ENCODE peak calls at places on chromosomes 7 and 10, in ten cellular contexts. W is fibroblast of mammary gland, J is anterior cingulate cortex, H is globus pallidus, Z is glutamatergic neuron, K is tibial artery, F is posterior cingulate gyrus, D is GM12865, Y is amniotic stem cell, I is NCI-H510A treated with DMSO at 0.1 percent for 48 hours. U is an unnamed sample.

GRCh38 chr10:75187961-75188426 is 22.6 kb upstream of the VDAC2 start:
- DNase-seq in W (peak; percentile 74), J (no peak), H (peak; percentile 40), Z (peak; percentile 61), K (no peak), F (peak; percentile 37), D (peak; percentile 79), Y (no peak), I (peak; percentile 60), U (peak; percentile 63)

GRCh38 chr10:62651341-62651740 is 153.2 kb upstream of the ADO start:
- DNase-seq in W (peak; percentile 35), J (no peak), H (no peak), Z (no peak), K (no peak), F (no peak), D (no peak), Y (no peak), I (no peak), U (no peak)

GRCh38 chr10:67969875-67970274 is 85.4 kb downstream of the SIRT1 start:
- DNase-seq in W (no peak), J (no peak), H (no peak), Z (no peak), K (no peak), F (no peak), D (no peak), Y (no peak), I (no peak), U (no peak)

GRCh38 chr7:158772916-158773315 is 56.4 kb downstream of the ESYT2 start:
- DNase-seq in W (no peak), J (no peak), H (no peak), Z (no peak), K (no peak), F (no peak), D (no peak), Y (no peak), I (no peak), U (no peak)

GRCh38 chr10:114925675-114926204 is 12.3 kb upstream of the TRUB1 start:
- DNase-seq in W (peak; percentile 53), J (no peak), H (no peak), Z (peak; percentile 26), K (no peak), F (no peak), D (peak; percentile 44), Y (no peak), I (no peak), U (no peak)

GRCh38 chr7:156889089-156889488 is 3.9 kb downstream of the LMBR1 start:
- DNase-seq in W (peak; percentile 53), J (no peak), H (no peak), Z (no peak), K (no peak), F (no peak), D (no peak), Y (no peak), I (peak; percentile 61), U (no peak)

GRCh38 chr10:77351386-77351785 is 286.2 kb downstream of the KCNMA1 start:
- DNase-seq in W (peak; percentile 95), J (no peak), H (no peak), Z (no peak), K (no peak), F (no peak), D (no peak), Y (no peak), I (no peak), U (no peak)

GRCh38 chr7:47254081-47255006 is 327.6 kb downstream of the TNS3 start:
- DNase-seq in W (peak; percentile 48), J (peak; percentile 46), H (peak; percentile 25), Z (peak; percentile 86), K (peak; percentile 80), F (peak; percentile 64), D (peak; percentile 66), Y (peak; percentile 21), I (peak; percentile 43), U (peak; percentile 77)

GRCh38 chr10:58782876-58783859 is 270.5 kb downstream of the BICC1 start:
- DNase-seq in W (peak; percentile 79), J (no peak), H (no peak), Z (no peak), K (peak; percentile 62), F (no peak), D (no peak), Y (no peak), I (no peak), U (no peak)

GRCh38 chr7:128774921-128775320 is 673 bp downstream of the OPN1SW start:
- DNase-seq in W (no peak), J (no peak), H (no peak), Z (no peak), K (no peak), F (no peak), D (no peak), Y (no peak), I (no peak), U (no peak)

GRCh38 chr10:104043854-104044253 is 41.8 kb downstream of the COL17A1 start:
- DNase-seq in W (no peak), J (no peak), H (no peak), Z (peak; percentile 70), K (no peak), F (no peak), D (no peak), Y (no peak), I (no peak), U (no peak)

GRCh38 chr7:121714559-121715303 is 158.2 kb upstream of the PTPRZ1 start:
- DNase-seq in W (no peak), J (no peak), H (no peak), Z (no peak), K (no peak), F (no peak), D (no peak), Y (no peak), I (no peak), U (no peak)

GRCh38 chr10:76621886-76622620 is 1015.6 kb downstream of the KCNMA1 start:
- DNase-seq in W (no peak), J (no peak), H (no peak), Z (no peak), K (no peak), F (no peak), D (no peak), Y (no peak), I (no peak), U (no peak)

GRCh38 chr7:2864204-2864985 is 20.3 kb upstream of the GNA12 start:
- DNase-seq in W (no peak), J (no peak), H (no peak), Z (no peak), K (no peak), F (no peak), D (peak; percentile 30), Y (no peak), I (no peak), U (no peak)

GRCh38 chr7:119197872-119198527 is 973.5 kb downstream of the ANKRD7 start:
- DNase-seq in W (peak; percentile 53), J (no peak), H (peak; percentile 11), Z (peak; percentile 45), K (no peak), F (no peak), D (peak; percentile 61), Y (no peak), I (peak; percentile 28), U (peak; percentile 25)

GRCh38 chr10:90787906-90788491 is 69.8 kb downstream of the HTR7 start:
- DNase-seq in W (peak; percentile 42), J (no peak), H (peak; percentile 12), Z (peak; percentile 47), K (no peak), F (no peak), D (peak; percentile 51), Y (no peak), I (peak; percentile 64), U (peak; percentile 54)

GRCh38 chr7:50595538-50596102 is 30.4 kb upstream of the DDC start:
- DNase-seq in W (peak; percentile 76), J (peak; percentile 10), H (peak; percentile 74), Z (peak; percentile 36), K (no peak), F (no peak), D (peak; percentile 49), Y (no peak), I (no peak), U (peak; percentile 80)

U was measured in Ammon's horn.